ENCODE peak calls at places on chromosomes 11 and 22, in six cellular contexts. U is tibial artery, X is SK-N-SH, H is body of pancreas, O is right lobe of liver, Z is cardiac muscle cell. R is an unnamed sample.

GRCh38 chr22:48631288-48631687 is 1196.4 kb downstream of the BRD1 start:
- DNase-seq in U (no peak), X (no peak), H (no peak), O (no peak), Z (no peak), R (no peak)

GRCh38 chr22:35839811-35840739 is 122.4 kb downstream of the APOL5 start:
- DNase-seq in U (peak), X (peak), H (peak), O (peak), Z (peak), R (peak)

GRCh38 chr11:78292109-78292803 is 103.5 kb downstream of the USP35 start:
- DNase-seq in U (no peak), X (no peak), H (no peak), O (no peak), Z (no peak), R (no peak)

GRCh38 chr11:13183094-13183825 is 94.3 kb upstream of the BMAL1 start:
- DNase-seq in U (no peak), X (peak), H (no peak), O (no peak), Z (peak), R (no peak)

GRCh38 chr11:70085815-70086769 is 8.0 kb downstream of the ANO1 start:
- DNase-seq in U (no peak), X (no peak), H (peak), O (peak), Z (no peak), R (no peak)

GRCh38 chr11:8111636-8112035 is 30.6 kb downstream of the TUB start:
- DNase-seq in U (no peak), X (no peak), H (no peak), O (no peak), Z (no peak), R (no peak)

GRCh38 chr22:45226681-45227186 is 14.0 kb downstream of the KIAA0930 start:
- DNase-seq in U (peak), X (no peak), H (peak), O (no peak), Z (peak), R (no peak)

GRCh38 chr11:97937501-97937900 is 1083.2 kb upstream of the CNTN5 start:
- DNase-seq in U (no peak), X (no peak), H (no peak), O (no peak), Z (peak), R (no peak)

GRCh38 chr11:34274712-34275398 is 83.0 kb downstream of the ABTB2 start:
- DNase-seq in U (peak), X (peak), H (peak), O (peak), Z (peak), R (peak)

GRCh38 chr11:118640332-118641154 is 33.1 kb downstream of the PHLDB1 start:
- DNase-seq in U (no peak), X (peak), H (no peak), O (no peak), Z (no peak), R (no peak)

GRCh38 chr11:68314203-68314885 is 2.0 kb downstream of the LRP5 start:
- DNase-seq in U (no peak), X (peak), H (peak), O (no peak), Z (no peak), R (no peak)

GRCh38 chr11:13008625-13009475 is at the start of gene RASSF10:
- DNase-seq in U (no peak), X (peak), H (peak), O (no peak), Z (peak), R (peak)

GRCh38 chr11:116276051-116277044 is 496.4 kb downstream of the BUD13 start:
- DNase-seq in U (no peak), X (peak), H (peak), O (peak), Z (peak), R (peak)

GRCh38 chr11:68651208-68651984 is 32.9 kb upstream of the GAL start:
- DNase-seq in U (no peak), X (no peak), H (no peak), O (no peak), Z (peak), R (no peak)

GRCh38 chr11:57979532-57980079 is 44.1 kb upstream of the OR9Q1 start:
- DNase-seq in U (no peak), X (no peak), H (no peak), O (no peak), Z (no peak), R (no peak)

GRCh38 chr11:70725786-70726185 is 327.5 kb downstream of the CTTN start:
- DNase-seq in U (no peak), X (no peak), H (no peak), O (no peak), Z (no peak), R (no peak)

GRCh38 chr11:130426223-130427048 is 2.0 kb downstream of the ADAMTS8 start:
- DNase-seq in U (no peak), X (no peak), H (no peak), O (peak), Z (no peak), R (no peak)

GRCh38 chr22:43236401-43237166 is 49.6 kb upstream of the TTLL12 start:
- DNase-seq in U (no peak), X (no peak), H (peak), O (peak), Z (no peak), R (peak)

GRCh38 chr11:112012877-112013276 is 12.3 kb upstream of the DLAT start:
- DNase-seq in U (no peak), X (no peak), H (no peak), O (no peak), Z (peak), R (no peak)

GRCh38 chr22:44723801-44724200 is 21.8 kb downstream of the PRR5 start:
- DNase-seq in U (no peak), X (peak), H (no peak), O (no peak), Z (peak), R (no peak)

GRCh38 chr11:35927067-35927466 is 16.8 kb upstream of the LDLRAD3 start:
- DNase-seq in U (no peak), X (peak), H (no peak), O (no peak), Z (no peak), R (no peak)

GRCh38 chr11:115421338-115422012 is 82.7 kb downstream of the CADM1 start:
- DNase-seq in U (no peak), X (no peak), H (no peak), O (no peak), Z (no peak), R (peak)

GRCh38 chr11:4111834-4112233 is 17.2 kb downstream of the RRM1 start:
- DNase-seq in U (no peak), X (no peak), H (no peak), O (no peak), Z (no peak), R (no peak)

GRCh38 chr11:69598147-69598546 is 42.8 kb upstream of the CCND1 start:
- DNase-seq in U (no peak), X (peak), H (peak), O (no peak), Z (no peak), R (peak)

GRCh38 chr11:2089536-2090165 is 49.5 kb downstream of the IGF2 start:
- DNase-seq in U (peak), X (peak), H (no peak), O (no peak), Z (peak), R (no peak)

GRCh38 chr22:49964493-49965290 is 4.1 kb downstream of the PIM3 start:
- DNase-seq in U (peak), X (peak), H (peak), O (peak), Z (no peak), R (peak)

GRCh38 chr22:45692549-45692948 is 20.9 kb downstream of the ATXN10 start:
- DNase-seq in U (no peak), X (no peak), H (no peak), O (no peak), Z (peak), R (no peak)

GRCh38 chr11:73177380-73178091 is 35.4 kb upstream of the FCHSD2 start:
- DNase-seq in U (peak), X (no peak), H (peak), O (peak), Z (peak), R (peak)

GRCh38 chr22:49333206-49333605 is 494.5 kb downstream of the BRD1 start:
- DNase-seq in U (no peak), X (no peak), H (no peak), O (no peak), Z (no peak), R (no peak)

GRCh38 chr11:64713031-64713780 is 9.8 kb downstream of the NRXN2 start:
- DNase-seq in U (no peak), X (no peak), H (peak), O (no peak), Z (peak), R (no peak)

GRCh38 chr11:69012092-69013008 is 696 bp downstream of the MRGPRF start:
- DNase-seq in U (peak), X (peak), H (no peak), O (no peak), Z (peak), R (no peak)

DNA sequence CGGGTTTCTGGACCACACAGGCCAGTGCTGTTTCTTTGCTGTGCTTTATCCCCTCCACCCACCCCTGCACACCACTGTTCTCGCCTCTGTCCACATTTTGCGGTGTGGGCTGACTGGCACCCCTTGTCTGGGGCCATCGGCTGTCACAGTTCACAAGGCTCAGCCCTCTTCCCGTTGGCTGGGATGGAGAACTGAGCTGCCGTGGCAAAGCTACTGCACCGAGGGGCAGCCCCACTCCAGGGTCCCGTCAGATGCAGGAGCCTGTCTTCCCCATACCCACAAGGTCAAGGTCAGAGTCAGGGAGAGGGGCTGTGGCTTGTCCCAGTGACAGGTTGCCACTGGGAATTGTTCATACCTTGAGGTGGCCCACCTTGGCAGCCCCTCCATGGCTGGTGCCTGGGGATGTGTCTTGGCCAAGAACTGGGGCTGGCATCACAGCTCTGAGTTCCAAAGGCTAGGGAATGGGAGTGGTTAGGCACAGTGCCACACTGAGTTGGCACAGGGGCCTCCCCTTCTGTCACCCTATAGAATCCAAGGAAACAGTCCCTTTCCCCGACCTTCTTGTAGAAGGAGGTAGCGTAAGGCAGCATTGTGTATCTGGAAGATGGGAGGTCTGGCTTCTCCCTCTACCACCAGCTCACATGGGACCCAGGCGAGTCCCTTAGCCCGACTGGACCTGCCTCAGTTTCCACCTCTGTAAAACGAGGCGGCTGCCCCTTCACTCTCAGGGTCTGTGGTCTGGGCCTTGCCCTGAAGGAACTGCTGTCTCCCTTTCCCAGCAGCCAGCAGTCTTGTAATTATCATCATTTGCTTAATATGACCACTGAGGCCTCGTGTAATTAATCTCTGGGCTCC is 3.4 kb downstream of the GRK2 start:
- DNase-seq in U (peak), X (no peak), H (no peak), O (no peak), Z (no peak), R (no peak)
- H3K4me3 ChIP-seq in U (peak), X (no peak), H (no peak), O (peak), Z (no peak), R (peak)

GRCh38 chr11:44752262-44752661 is 25.5 kb downstream of the TSPAN18 start:
- DNase-seq in U (no peak), X (no peak), H (no peak), O (no peak), Z (no peak), R (no peak)

GRCh38 chr11:44752727-44753126 is 26.0 kb downstream of the TSPAN18 start:
- DNase-seq in U (no peak), X (no peak), H (no peak), O (no peak), Z (no peak), R (no peak)

GRCh38 chr11:44754876-44755552 is 28.3 kb downstream of the TSPAN18 start:
- DNase-seq in U (no peak), X (peak), H (no peak), O (peak), Z (no peak), R (no peak)

GRCh38 chr11:44755553-44756505 is 29.1 kb downstream of the TSPAN18 start:
- DNase-seq in U (peak), X (peak), H (no peak), O (peak), Z (no peak), R (peak)

DNA sequence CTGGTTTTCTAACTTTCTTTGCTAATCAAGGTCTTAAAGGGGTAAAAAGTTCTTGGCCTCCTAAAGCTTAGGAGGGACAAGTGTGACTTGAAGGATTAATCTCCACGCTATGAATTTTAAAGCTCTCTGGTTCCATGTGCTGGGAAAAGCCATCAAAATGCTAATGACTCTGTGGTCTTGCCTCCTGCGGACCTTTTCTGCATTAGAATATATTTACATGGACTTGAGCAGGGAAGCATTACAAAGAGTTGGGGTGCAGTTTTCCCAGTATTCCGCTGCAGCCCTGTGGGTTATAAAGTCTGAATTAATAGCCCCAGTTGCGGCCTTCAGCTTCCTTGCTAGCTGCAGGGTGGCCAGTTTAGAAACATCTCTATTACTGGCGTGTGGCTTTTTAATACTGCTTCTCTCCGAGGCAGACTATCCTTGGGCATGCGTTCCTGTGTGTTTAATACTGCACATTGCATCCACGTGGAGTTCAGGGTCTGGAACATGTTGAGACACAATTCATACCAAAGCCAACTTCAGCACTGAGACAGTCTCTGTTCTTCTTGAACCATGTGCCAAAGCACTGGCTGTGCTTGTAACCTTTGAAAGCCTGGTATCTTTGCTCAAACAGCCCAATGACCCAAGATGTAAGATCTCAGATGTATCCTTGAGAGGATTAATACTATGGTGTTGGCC is 27.3 kb downstream of the TSPAN18 start:
- DNase-seq in U (peak), X (no peak), H (no peak), O (peak), Z (no peak), R (no peak)
- H3K27ac ChIP-seq in U (peak), X (peak), H (no peak), O (no peak), Z (no peak), R (no peak)

GRCh38 chr22:29813563-29813962 is 24.5 kb downstream of the ASCC2 start:
- DNase-seq in U (no peak), X (no peak), H (no peak), O (no peak), Z (no peak), R (no peak)
- TF ChIP-seq CTCF in U (no peak), X (no peak), H (no peak), O (peak), Z (peak), R (no peak)

DNA sequence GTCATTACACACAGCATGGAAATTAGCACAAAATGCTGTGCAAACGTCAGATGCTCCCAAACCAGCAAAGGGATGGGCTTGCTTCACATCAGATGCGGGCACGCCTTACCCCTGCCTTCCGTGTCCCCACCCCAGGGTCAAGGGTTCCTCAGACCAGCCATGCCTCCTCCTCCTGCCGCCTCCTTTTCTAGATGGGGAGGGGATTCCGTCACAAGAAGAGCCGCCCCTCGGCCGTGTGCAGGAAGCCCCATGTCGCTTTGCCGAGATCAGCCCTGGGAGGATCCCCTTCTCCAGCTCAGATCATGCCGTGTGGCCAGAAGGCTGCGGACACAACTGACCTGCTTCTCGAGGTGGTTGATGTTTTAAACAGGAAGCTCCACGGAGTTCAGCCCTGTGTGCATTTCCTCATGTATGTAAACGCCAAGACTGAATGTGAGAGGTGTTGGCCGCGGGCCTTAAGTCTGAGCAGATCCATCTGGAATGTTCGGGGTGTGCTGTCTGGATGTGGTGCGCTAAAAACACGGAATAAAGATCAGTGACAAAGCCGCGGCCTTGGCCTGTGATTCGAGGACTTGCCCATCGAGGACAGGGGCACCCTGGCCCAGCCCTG is 412.8 kb downstream of the TBC1D22A start:
- DNase-seq in U (peak), X (no peak), H (peak), O (peak), Z (peak), R (no peak)
- H3K4me3 ChIP-seq in U (no peak), X (no peak), H (no peak), O (no peak), Z (no peak), R (no peak)

DNA sequence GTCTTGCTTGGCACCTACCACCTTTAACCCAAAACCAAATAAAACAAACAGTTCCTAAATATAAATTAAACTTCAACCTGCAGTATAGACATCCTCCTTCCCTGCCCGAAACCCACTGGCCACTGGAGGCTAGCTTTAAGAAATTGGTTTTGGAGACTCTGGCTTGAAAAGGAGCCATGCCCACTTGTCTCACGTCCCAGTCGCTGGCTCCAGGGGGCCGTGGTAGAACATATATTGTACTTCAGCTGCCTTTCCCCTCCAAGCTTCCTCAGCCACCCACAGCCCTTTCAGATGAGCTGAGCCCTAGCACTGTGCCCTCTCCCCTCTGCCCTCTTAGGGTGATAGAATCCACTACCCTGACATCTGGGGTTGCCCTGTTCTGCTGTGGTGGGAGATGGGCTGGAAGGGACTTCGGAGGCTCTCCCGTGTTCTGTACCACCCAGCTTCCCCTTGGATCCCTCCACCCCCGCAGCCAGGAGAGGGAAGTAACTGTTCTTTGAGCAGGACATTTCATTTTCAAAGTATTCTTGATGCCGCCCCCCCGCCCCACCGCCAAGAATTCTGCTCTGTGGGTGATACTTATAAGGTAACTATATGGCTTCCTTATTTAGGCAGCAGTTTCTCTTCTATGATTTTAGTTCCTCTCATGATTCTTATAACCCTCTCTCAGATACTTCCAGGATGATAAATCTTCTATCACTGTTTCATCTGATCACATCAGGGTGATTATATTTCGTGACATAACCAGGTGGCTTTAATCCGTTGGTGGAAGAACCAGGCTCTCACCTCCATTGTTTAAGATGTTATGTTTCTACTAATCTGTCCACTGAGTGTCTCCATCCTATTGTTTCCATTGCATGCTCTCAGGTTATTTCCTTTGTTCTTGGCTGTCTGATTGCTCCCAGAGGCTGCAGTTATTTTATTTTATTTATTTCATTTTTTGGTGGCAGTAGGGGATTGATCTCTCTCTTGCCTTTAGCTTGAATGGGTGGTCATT is 24.0 kb downstream of the ZBTB16 start:
- DNase-seq in U (no peak), X (no peak), H (peak), O (no peak), Z (no peak), R (no peak)
- H3K27ac ChIP-seq in U (peak), X (no peak), H (peak), O (peak), Z (no peak), R (peak)

GRCh38 chr11:31509412-31510345 is at the start of the genes ELP4 and IMMP1L:
- DNase-seq in U (peak), X (peak), H (peak), O (peak), Z (peak), R (peak)
- TF ChIP-seq CTCF in U (no peak), X (no peak), H (no peak), O (no peak), Z (no peak), R (no peak)

DNA sequence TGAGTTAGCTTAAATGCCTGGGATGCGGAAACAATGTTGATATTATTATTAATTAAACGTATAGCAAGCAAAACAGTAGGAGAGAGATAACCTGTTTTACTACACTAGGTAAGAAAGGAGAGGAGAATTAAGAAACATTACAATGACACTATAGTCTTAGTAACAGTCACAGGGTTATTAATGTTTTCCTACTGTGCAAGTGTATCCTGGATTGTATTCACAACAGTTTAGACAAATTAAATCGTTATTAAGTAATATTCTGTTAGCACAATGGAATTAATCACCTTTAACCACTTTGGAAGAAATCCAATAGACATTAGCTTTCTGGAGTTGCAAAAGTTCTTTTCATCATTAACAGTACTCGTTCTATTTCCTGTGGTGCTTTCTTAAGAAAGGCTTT is 3.4 kb downstream of the FAM181B start:
- DNase-seq in U (no peak), X (no peak), H (no peak), O (no peak), Z (no peak), R (no peak)
- H3K4me3 ChIP-seq in U (no peak), X (no peak), H (no peak), O (no peak), Z (no peak), R (no peak)

GRCh38 chr11:27353593-27354358 is 9.2 kb downstream of the CCDC34 start:
- DNase-seq in U (no peak), X (no peak), H (no peak), O (no peak), Z (peak), R (no peak)
- H3K27ac ChIP-seq in U (no peak), X (peak), H (peak), O (no peak), Z (peak), R (no peak)

R was measured in heart right ventricle.